ENCODE peak calls at places on chromosomes 11 and 22, in seven cellular contexts. J is left ventricle myocardium inferior; Y is HT-29; L is MCF 10A; I is NCI-H2081 treated with DMSO at 0.1 percent for 48 hours; F is stimulated activated naive CD8-positive, alpha-beta T cell treated with anti-CD3 and anti-CD28 coated beads, Interleukin-15, Interleukin-2, amounts not matched to agents 100 U/mL and 50 U/mL, for 24 hours; A is HT1080. V is an unnamed sample.

GRCh38 chr11:118002010-118002540 is 15.9 kb downstream of the IL10RA start:
- DNase-seq in J (no peak), Y (no peak), L (no peak), I (no peak), F (peak; percentile 66), A (no peak), V (peak; percentile 86)

GRCh38 chr11:32438883-32439487 is 3.6 kb upstream of the WT1 start:
- DNase-seq in J (no peak), Y (no peak), L (no peak), I (no peak), F (no peak), A (no peak), V (no peak)

GRCh38 chr22:49632199-49633009 is 195.3 kb downstream of the BRD1 start:
- DNase-seq in J (peak; percentile 47), Y (no peak), L (no peak), I (no peak), F (peak; percentile 17), A (no peak), V (no peak)

GRCh38 chr11:114163231-114163631 is 103.7 kb downstream of the ZBTB16 start:
- DNase-seq in J (no peak), Y (no peak), L (peak; percentile 91), I (no peak), F (no peak), A (no peak), V (no peak)

GRCh38 chr22:45337536-45337935 is 27.8 kb downstream of the FAM118A start:
- DNase-seq in J (no peak), Y (no peak), L (no peak), I (no peak), F (no peak), A (no peak), V (no peak)

GRCh38 chr22:50447576-50448551 is 27.0 kb downstream of the SBF1 start:
- DNase-seq in J (no peak), Y (no peak), L (no peak), I (no peak), F (no peak), A (no peak), V (no peak)

GRCh38 chr11:85756401-85757200 is 54.3 kb downstream of the SYTL2 start:
- DNase-seq in J (no peak), Y (peak; percentile 82), L (no peak), I (no peak), F (no peak), A (peak; percentile 41), V (no peak)

GRCh38 chr11:65432686-65433582 is 10.3 kb downstream of the NEAT1 start:
- DNase-seq in J (no peak), Y (peak; percentile 71), L (peak; percentile 57), I (no peak), F (no peak), A (no peak), V (no peak)

GRCh38 chr22:36981247-36981775 is 37.9 kb downstream of the TST start:
- DNase-seq in J (no peak), Y (no peak), L (no peak), I (no peak), F (no peak), A (no peak), V (no peak)

GRCh38 chr11:47104337-47104950 is 72.2 kb downstream of the ARFGAP2 start:
- DNase-seq in J (no peak), Y (no peak), L (no peak), I (no peak), F (no peak), A (no peak), V (no peak)

GRCh38 chr22:26949193-26949592 is 291.8 kb downstream of the MIAT start:
- DNase-seq in J (no peak), Y (no peak), L (peak; percentile 48), I (no peak), F (no peak), A (no peak), V (no peak)

GRCh38 chr11:66841861-66842260 is 1.4 kb upstream of the RCE1 start:
- DNase-seq in J (no peak), Y (no peak), L (no peak), I (no peak), F (no peak), A (no peak), V (no peak)

GRCh38 chr11:133228406-133229330 is 303.6 kb downstream of the OPCML start:
- DNase-seq in J (no peak), Y (no peak), L (no peak), I (peak; percentile 94), F (no peak), A (no peak), V (no peak)

GRCh38 chr11:120539681-120540369 is 28.3 kb downstream of the GRIK4 start:
- DNase-seq in J (no peak), Y (no peak), L (peak; percentile 53), I (no peak), F (no peak), A (peak; percentile 79), V (no peak)

GRCh38 chr11:62770778-62771143 is 435 bp upstream of the TAF6L start:
- DNase-seq in J (no peak), Y (no peak), L (no peak), I (no peak), F (peak; percentile 34), A (no peak), V (no peak)

GRCh38 chr11:103870821-103871309 is 165.6 kb upstream of the DDI1 start:
- DNase-seq in J (peak; percentile 48), Y (no peak), L (no peak), I (no peak), F (no peak), A (no peak), V (no peak)

GRCh38 chr11:131504199-131504949 is 134.0 kb downstream of the NTM start:
- DNase-seq in J (no peak), Y (peak; percentile 27), L (no peak), I (no peak), F (no peak), A (peak; percentile 61), V (no peak)

GRCh38 chr11:95379460-95379859 is 148.5 kb upstream of the SESN3 start:
- DNase-seq in J (no peak), Y (no peak), L (no peak), I (no peak), F (no peak), A (no peak), V (no peak)

GRCh38 chr22:27133951-27134664 is 476.7 kb downstream of the MIAT start:
- DNase-seq in J (no peak), Y (no peak), L (peak; percentile 90), I (no peak), F (peak; percentile 21), A (peak; percentile 94), V (no peak)

GRCh38 chr22:36612458-36612857 is 83.5 kb upstream of the EIF3D start:
- DNase-seq in J (no peak), Y (no peak), L (no peak), I (no peak), F (no peak), A (peak; percentile 26), V (no peak)

GRCh38 chr11:7072401-7073028 is 16.3 kb upstream of the RBMXL2 start:
- DNase-seq in J (no peak), Y (no peak), L (no peak), I (no peak), F (no peak), A (no peak), V (no peak)

GRCh38 chr11:78109011-78109685 is 29.5 kb upstream of the NDUFC2 start:
- DNase-seq in J (no peak), Y (no peak), L (no peak), I (no peak), F (no peak), A (no peak), V (no peak)

GRCh38 chr11:107092667-107093066 is 74.4 kb upstream of the GUCY1A2 start:
- DNase-seq in J (no peak), Y (no peak), L (no peak), I (no peak), F (no peak), A (no peak), V (no peak)

GRCh38 chr22:30188911-30189310 is 57.6 kb downstream of the LIF start:
- DNase-seq in J (no peak), Y (no peak), L (no peak), I (no peak), F (no peak), A (no peak), V (no peak)

GRCh38 chr11:120182357-120182756 is 28.5 kb upstream of the OAF start:
- DNase-seq in J (no peak), Y (no peak), L (no peak), I (no peak), F (no peak), A (no peak), V (no peak)

GRCh38 chr11:64078294-64078693 is 42.6 kb downstream of the FLRT1 start:
- DNase-seq in J (no peak), Y (no peak), L (no peak), I (peak; percentile 60), F (no peak), A (no peak), V (no peak)

GRCh38 chr11:95698939-95699562 is 90.5 kb downstream of the FAM76B start:
- DNase-seq in J (no peak), Y (no peak), L (peak; percentile 9), I (no peak), F (no peak), A (peak; percentile 74), V (no peak)

GRCh38 chr22:42673898-42674390 is 24.8 kb upstream of the CYB5R3 start:
- DNase-seq in J (no peak), Y (no peak), L (peak; percentile 35), I (no peak), F (no peak), A (no peak), V (no peak)

GRCh38 chr11:124884869-124885479 is 12.7 kb downstream of the ROBO4 start:
- DNase-seq in J (no peak), Y (no peak), L (no peak), I (no peak), F (no peak), A (no peak), V (no peak)

GRCh38 chr11:113163291-113164030 is 150.9 kb upstream of the TTC12 start:
- DNase-seq in J (no peak), Y (no peak), L (no peak), I (no peak), F (no peak), A (no peak), V (no peak)

GRCh38 chr22:24390576-24390975 is 36.8 kb upstream of the ADORA2A start:
- DNase-seq in J (no peak), Y (no peak), L (no peak), I (no peak), F (no peak), A (no peak), V (no peak)

GRCh38 chr22:37982938-37983859 is 1.2 kb downstream of the SOX10 start:
- DNase-seq in J (no peak), Y (no peak), L (no peak), I (no peak), F (no peak), A (no peak), V (no peak)

GRCh38 chr11:128029219-128029722 is 558.1 kb downstream of the ETS1 start:
- DNase-seq in J (no peak), Y (no peak), L (peak; percentile 91), I (no peak), F (no peak), A (no peak), V (no peak)

GRCh38 chr22:25564979-25565677 is 653 bp downstream of the GRK3 start:
- DNase-seq in J (peak; percentile 42), Y (peak; percentile 5), L (peak; percentile 14), I (no peak), F (peak; percentile 52), A (no peak), V (peak; percentile 11)

V was measured in stimulated activated effector memory CD8-positive, alpha-beta T cell treated with anti-CD3 and anti-CD28 coated beads, Interleukin-12 subunit alpha, Interleukin-12 subunit beta, amount 100 ng/mL, for 72 hours.